ENCODE peak calls at places on chromosomes 11 and 22, in five cellular contexts. K is GM13977; Z is LNCaP clone FGC; P is DMS153; N is CD8-positive, alpha-beta memory T cell. F is an unnamed sample.

GRCh38 chr11:12167098-12167999 is 57.0 kb downstream of the MICAL2 start:
- DNase-seq in K (no peak), Z (no peak), P (peak), N (no peak), F (no peak)

GRCh38 chr11:121347805-121348204 is 55.2 kb downstream of the SC5D start:
- DNase-seq in K (no peak), Z (no peak), P (no peak), N (no peak), F (no peak)

GRCh38 chr22:24413726-24414385 is 13.5 kb upstream of the ADORA2A start:
- DNase-seq in K (no peak), Z (no peak), P (no peak), N (no peak), F (no peak)

GRCh38 chr22:43848366-43849171 is 13.7 kb downstream of the SULT4A1 start:
- DNase-seq in K (no peak), Z (no peak), P (no peak), N (no peak), F (no peak)

GRCh38 chr22:46466255-46466676 is 71.2 kb downstream of the CELSR1 start:
- DNase-seq in K (no peak), Z (no peak), P (no peak), N (no peak), F (no peak)

GRCh38 chr22:42711895-42712837 is 8.5 kb downstream of the A4GALT start:
- DNase-seq in K (no peak), Z (no peak), P (no peak), N (no peak), F (no peak)

GRCh38 chr11:17851697-17852096 is 117.1 kb downstream of the KCNC1 start:
- DNase-seq in K (no peak), Z (no peak), P (no peak), N (no peak), F (no peak)

GRCh38 chr11:2209900-2210321 is 38.3 kb upstream of the TH start:
- DNase-seq in K (no peak), Z (no peak), P (no peak), N (no peak), F (no peak)

GRCh38 chr11:12006552-12007229 is 1.7 kb downstream of the DKK3 start:
- DNase-seq in K (no peak), Z (no peak), P (no peak), N (no peak), F (no peak)

GRCh38 chr11:117175104-117175503 is 3.4 kb upstream of the SIDT2 start:
- DNase-seq in K (no peak), Z (no peak), P (no peak), N (no peak), F (no peak)

GRCh38 chr22:31173386-31174145 is 13.6 kb downstream of the RNF185 start:
- DNase-seq in K (no peak), Z (peak), P (no peak), N (no peak), F (no peak)

GRCh38 chr11:60947666-60948065 is 4.3 kb downstream of the SLC15A3 start:
- DNase-seq in K (no peak), Z (no peak), P (no peak), N (no peak), F (no peak)

GRCh38 chr22:24506802-24507438 is 11.8 kb downstream of the UPB1 start:
- DNase-seq in K (no peak), Z (no peak), P (peak), N (no peak), F (peak)

GRCh38 chr22:42428760-42429159 is 3.4 kb downstream of the NFAM1 start:
- DNase-seq in K (no peak), Z (no peak), P (no peak), N (no peak), F (no peak)

GRCh38 chr11:78365381-78365792 is 52.2 kb downstream of the GAB2 start:
- DNase-seq in K (no peak), Z (no peak), P (no peak), N (no peak), F (no peak)

GRCh38 chr11:87300640-87301381 is 263.1 kb downstream of the TMEM135 start:
- DNase-seq in K (no peak), Z (no peak), P (no peak), N (no peak), F (no peak)

GRCh38 chr22:37088108-37088605 is 21.4 kb downstream of the TMPRSS6 start:
- DNase-seq in K (no peak), Z (no peak), P (no peak), N (no peak), F (no peak)

GRCh38 chr11:126949066-126949945 is 51.3 kb downstream of the KIRREL3 start:
- DNase-seq in K (no peak), Z (no peak), P (no peak), N (no peak), F (no peak)

GRCh38 chr11:113477321-113477720 is 2.1 kb upstream of the DRD2 start:
- DNase-seq in K (no peak), Z (no peak), P (peak), N (no peak), F (peak)

GRCh38 chr11:112128483-112129121 is 35.3 kb downstream of the IL18 start:
- DNase-seq in K (no peak), Z (peak), P (peak), N (no peak), F (peak)

GRCh38 chr11:34259087-34259486 is 98.7 kb downstream of the ABTB2 start:
- DNase-seq in K (no peak), Z (no peak), P (no peak), N (no peak), F (no peak)

GRCh38 chr11:72930011-72930410 is 115.8 kb downstream of the ATG16L2 start:
- DNase-seq in K (no peak), Z (no peak), P (peak), N (no peak), F (no peak)

GRCh38 chr22:46001426-46002106 is 24.6 kb upstream of the WNT7B start:
- DNase-seq in K (no peak), Z (no peak), P (peak), N (no peak), F (peak)

GRCh38 chr11:121415861-121416260 is 36.3 kb upstream of the SORL1 start:
- DNase-seq in K (no peak), Z (no peak), P (no peak), N (no peak), F (no peak)

GRCh38 chr22:35172452-35172851 is 84.8 kb upstream of the HMGXB4 start:
- DNase-seq in K (no peak), Z (no peak), P (peak), N (no peak), F (no peak)

GRCh38 chr22:28940441-28940840 is 57.1 kb downstream of the ZNRF3 start:
- DNase-seq in K (no peak), Z (no peak), P (no peak), N (no peak), F (no peak)

GRCh38 chr11:35664977-35665441 is 2.4 kb downstream of the TRIM44 start:
- DNase-seq in K (no peak), Z (no peak), P (no peak), N (no peak), F (no peak)

GRCh38 chr22:45917700-45918454 is 59.1 kb downstream of the WNT7B start:
- DNase-seq in K (no peak), Z (no peak), P (no peak), N (no peak), F (no peak)

GRCh38 chr11:75078233-75078632 is 18.4 kb downstream of the OR2AT4 start:
- DNase-seq in K (no peak), Z (no peak), P (no peak), N (no peak), F (no peak)

GRCh38 chr11:72962717-72963116 is 148.5 kb downstream of the ATG16L2 start:
- DNase-seq in K (no peak), Z (no peak), P (no peak), N (no peak), F (no peak)

GRCh38 chr22:49585695-49586243 is 241.9 kb downstream of the BRD1 start:
- DNase-seq in K (no peak), Z (no peak), P (no peak), N (no peak), F (no peak)

GRCh38 chr22:46563381-46564083 is 26.1 kb upstream of the CELSR1 start:
- DNase-seq in K (peak), Z (no peak), P (peak), N (peak), F (peak)

GRCh38 chr11:70637949-70638598 is 239.7 kb downstream of the CTTN start:
- DNase-seq in K (no peak), Z (no peak), P (no peak), N (no peak), F (no peak)

GRCh38 chr11:10601722-10602281 is 33.3 kb upstream of the LYVE1 start:
- DNase-seq in K (no peak), Z (no peak), P (no peak), N (no peak), F (no peak)

GRCh38 chr11:130448416-130449068 is at the start of gene ADAMTS15:
- DNase-seq in K (peak), Z (peak), P (peak), N (no peak), F (peak)

GRCh38 chr11:17446482-17446881 is 30.2 kb downstream of the ABCC8 start:
- DNase-seq in K (no peak), Z (no peak), P (no peak), N (no peak), F (no peak)

GRCh38 chr22:45878901-45879551 is 97.9 kb downstream of the WNT7B start:
- DNase-seq in K (no peak), Z (no peak), P (no peak), N (no peak), F (no peak)

GRCh38 chr11:112219476-112220232 is 6.6 kb upstream of the PTS start:
- DNase-seq in K (peak), Z (peak), P (peak), N (no peak), F (peak)

GRCh38 chr22:20783844-20784723 is 10.2 kb downstream of the SERPIND1 start:
- DNase-seq in K (peak), Z (no peak), P (peak), N (peak), F (peak)